ENCODE peak calls at places on chromosomes 6 and 20, in seven cellular contexts. R is mucosa of descending colon, D is brain microvascular endothelial cell, A is right atrium auricular region, W is WTC11, S is astrocyte, O is glutamatergic neuron. Z is an unnamed sample.

GRCh38 chr20:11032611-11033010 is 358.8 kb upstream of the JAG1 start:
- DNase-seq in W (peak), S (no peak), R (no peak), O (no peak), A (no peak), D (no peak), Z (no peak)

GRCh38 chr6:165636415-165637048 is 26.5 kb downstream of the PDE10A start:
- DNase-seq in R (no peak), W (peak), S (peak), A (no peak), D (peak), O (no peak), Z (no peak)

GRCh38 chr6:63635165-63635562 is 438 bp upstream of the PHF3 start:
- DNase-seq in D (no peak), S (peak), R (no peak), W (no peak), A (no peak), O (no peak), Z (no peak)

GRCh38 chr20:5549200-5549599 is 201.0 kb upstream of the SHLD1 start:
- DNase-seq in A (no peak), W (no peak), S (no peak), O (no peak), R (no peak), D (no peak), Z (no peak)

GRCh38 chr6:130655586-130655985 is 171.6 kb upstream of the SMLR1 start:
- DNase-seq in S (peak), D (no peak), A (no peak), R (no peak), O (no peak), W (no peak), Z (no peak)

GRCh38 chr6:36349240-36349639 is 12.6 kb upstream of the BNIP5 start:
- DNase-seq in R (peak), O (no peak), S (no peak), D (no peak), A (no peak), W (no peak), Z (no peak)

GRCh38 chr6:90708410-90708809 is 121.5 kb upstream of the MAP3K7 start:
- DNase-seq in O (no peak), W (no peak), S (no peak), D (no peak), R (no peak), A (no peak), Z (no peak)

GRCh38 chr6:137417411-137417810 is 76.8 kb downstream of the OLIG3 start:
- DNase-seq in W (no peak), R (no peak), S (no peak), D (no peak), O (no peak), A (no peak), Z (no peak)

GRCh38 chr20:44728835-44729342 is 13.7 kb downstream of the CCN5 start:
- DNase-seq in D (peak), A (peak), O (no peak), R (no peak), S (peak), W (peak), Z (no peak)

GRCh38 chr20:45056473-45057148 is 44.3 kb downstream of the KCNS1 start:
- DNase-seq in W (no peak), D (no peak), O (no peak), A (no peak), R (no peak), S (no peak), Z (no peak)

GRCh38 chr6:28336284-28337024 is 506 bp upstream of the ZSCAN31 start:
- DNase-seq in O (no peak), W (no peak), S (peak), D (peak), A (no peak), R (no peak), Z (no peak)

GRCh38 chr20:51345601-51346101 is 196.9 kb downstream of the NFATC2 start:
- DNase-seq in O (no peak), W (no peak), D (no peak), S (peak), A (peak), R (no peak), Z (no peak)

GRCh38 chr6:30988209-30988825 is 4.8 kb downstream of the MUC21 start:
- DNase-seq in O (no peak), D (no peak), R (no peak), W (no peak), A (no peak), S (no peak), Z (no peak)

GRCh38 chr20:34163316-34163715 is 51.3 kb upstream of the EIF2S2 start:
- DNase-seq in R (no peak), A (no peak), S (no peak), O (no peak), D (no peak), W (no peak), Z (no peak)

GRCh38 chr6:56669041-56669440 is 26.4 kb upstream of the DST start:
- DNase-seq in W (no peak), R (no peak), O (no peak), A (no peak), S (no peak), D (no peak), Z (no peak)

GRCh38 chr20:33169176-33169794 is 1.3 kb downstream of the BPIFA2 start:
- DNase-seq in W (peak), R (no peak), O (no peak), D (peak), S (no peak), A (no peak), Z (no peak)

GRCh38 chr6:14775528-14775927 is 470.3 kb upstream of the JARID2 start:
- DNase-seq in S (no peak), D (no peak), W (no peak), R (no peak), O (no peak), A (no peak), Z (no peak)

GRCh38 chr20:6434131-6434530 is 311.3 kb upstream of the FERMT1 start:
- DNase-seq in D (no peak), W (no peak), R (no peak), A (no peak), S (no peak), O (no peak), Z (no peak)

GRCh38 chr6:53659458-53659857 is 6.1 kb downstream of the KLHL31 start:
- DNase-seq in A (no peak), W (no peak), O (no peak), R (no peak), S (no peak), D (no peak), Z (no peak)

GRCh38 chr6:30972816-30973215 is 10.7 kb upstream of the MUC21 start:
- DNase-seq in D (no peak), W (no peak), S (no peak), A (no peak), O (no peak), R (no peak), Z (no peak)

GRCh38 chr20:44097521-44098255 is 89.3 kb downstream of the JPH2 start:
- DNase-seq in A (no peak), R (no peak), S (peak), O (no peak), D (no peak), W (no peak), Z (no peak)

GRCh38 chr6:19925533-19925932 is 88.4 kb downstream of the ID4 start:
- DNase-seq in R (no peak), W (no peak), O (no peak), S (no peak), A (no peak), D (no peak), Z (no peak)

GRCh38 chr6:41711323-41712038 is 23.9 kb downstream of the TFEB start:
- DNase-seq in R (no peak), W (no peak), A (no peak), S (no peak), O (no peak), D (no peak), Z (no peak)

GRCh38 chr6:142011775-142012174 is 121.0 kb upstream of the GJE1 start:
- DNase-seq in W (no peak), O (no peak), A (no peak), R (no peak), D (no peak), S (no peak), Z (no peak)

GRCh38 chr6:97813881-97814280 is 530.9 kb upstream of the MMS22L start:
- DNase-seq in O (peak), R (no peak), W (peak), A (no peak), S (no peak), D (no peak), Z (no peak)

GRCh38 chr6:25220853-25221252 is 58.3 kb upstream of the CARMIL1 start:
- DNase-seq in D (no peak), O (no peak), R (no peak), A (no peak), S (no peak), W (no peak), Z (no peak)

GRCh38 chr6:122198922-122199321 is 200.5 kb upstream of the HSF2 start:
- DNase-seq in A (no peak), W (no peak), O (no peak), S (no peak), R (no peak), D (no peak), Z (no peak)

GRCh38 chr6:44367686-44368085 is 19.8 kb upstream of the CDC5L start:
- DNase-seq in R (no peak), O (no peak), A (no peak), S (no peak), W (no peak), D (no peak), Z (no peak)

GRCh38 chr6:32819729-32820128 is 2.9 kb upstream of the HLA-DOB start:
- DNase-seq in R (no peak), W (no peak), A (no peak), O (no peak), S (peak), D (peak), Z (no peak)

GRCh38 chr20:16761305-16761829 is 13.2 kb downstream of the OTOR start:
- DNase-seq in O (peak), D (peak), R (no peak), A (no peak), W (peak), S (peak), Z (no peak)

GRCh38 chr20:52422574-52423463 is 231.2 kb upstream of the ZFP64 start:
- DNase-seq in A (no peak), S (no peak), D (no peak), R (no peak), O (no peak), W (no peak), Z (no peak)

GRCh38 chr6:20924911-20925543 is 390.8 kb downstream of the CDKAL1 start:
- DNase-seq in D (no peak), O (no peak), W (no peak), A (no peak), R (no peak), S (no peak), Z (no peak)

GRCh38 chr6:18024876-18025275 is 37.4 kb upstream of the KIF13A start:
- DNase-seq in D (no peak), A (no peak), W (no peak), S (no peak), O (no peak), R (no peak), Z (no peak)

GRCh38 chr6:166476061-166476591 is 93.4 kb upstream of the MPC1 start:
- DNase-seq in D (no peak), R (no peak), W (no peak), A (no peak), O (peak), S (no peak), Z (no peak)

GRCh38 chr6:107554918-107555317 is 65.0 kb downstream of the SOBP start:
- DNase-seq in A (no peak), D (no peak), O (no peak), R (no peak), W (no peak), S (no peak), Z (no peak)

GRCh38 chr6:107550906-107551305 is 61.0 kb downstream of the SOBP start:
- DNase-seq in S (no peak), W (no peak), A (no peak), O (no peak), R (no peak), D (no peak), Z (no peak)

GRCh38 chr6:107555449-107555848 is 65.5 kb downstream of the SOBP start:
- DNase-seq in W (no peak), D (no peak), S (no peak), A (no peak), O (peak), R (no peak), Z (no peak)

GRCh38 chr6:107557698-107558097 is 67.8 kb downstream of the SOBP start:
- DNase-seq in S (no peak), W (no peak), O (no peak), R (no peak), D (no peak), A (no peak), Z (no peak)

DNA sequence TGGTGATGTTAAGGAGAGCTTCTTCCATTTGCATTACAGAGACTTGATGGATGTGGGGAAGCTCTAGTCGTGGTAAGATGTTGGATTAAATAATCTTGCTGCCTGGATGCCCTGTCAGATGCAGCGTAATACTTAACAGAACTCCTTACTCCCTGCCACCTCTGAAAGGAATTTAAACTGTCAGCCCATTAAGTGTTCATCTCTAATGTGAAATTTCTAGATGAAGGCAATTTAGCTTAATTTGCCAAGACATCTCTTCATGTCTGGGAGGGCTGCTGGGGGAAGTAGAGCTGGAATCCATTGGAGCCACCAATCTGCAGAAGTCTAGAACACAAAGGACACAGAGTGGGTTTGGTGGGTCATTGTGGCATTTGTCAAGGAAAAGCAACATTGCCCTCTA is 64.4 kb downstream of the SOBP start:
- DNase-seq in D (no peak), S (no peak), R (no peak), A (no peak), O (no peak), W (no peak), Z (no peak)
- TF ChIP-seq CTCF in D (no peak), S (no peak), R (no peak), A (no peak), O (no peak), W (no peak), Z (no peak)

GRCh38 chr20:56995157-56995556 is 271.3 kb downstream of the BMP7 start:
- DNase-seq in W (no peak), D (no peak), O (no peak), A (no peak), S (no peak), R (no peak), Z (no peak)

GRCh38 chr20:56996533-56996932 is 269.9 kb downstream of the BMP7 start:
- DNase-seq in R (no peak), D (no peak), O (no peak), W (no peak), A (no peak), S (no peak), Z (no peak)

GRCh38 chr20:56993020-56993419 is 273.4 kb downstream of the BMP7 start:
- DNase-seq in D (no peak), A (no peak), R (no peak), S (no peak), W (no peak), O (no peak), Z (no peak)

GRCh38 chr20:56994006-56994405 is 272.4 kb downstream of the BMP7 start:
- DNase-seq in D (no peak), S (no peak), R (no peak), O (no peak), W (no peak), A (no peak), Z (no peak)

DNA sequence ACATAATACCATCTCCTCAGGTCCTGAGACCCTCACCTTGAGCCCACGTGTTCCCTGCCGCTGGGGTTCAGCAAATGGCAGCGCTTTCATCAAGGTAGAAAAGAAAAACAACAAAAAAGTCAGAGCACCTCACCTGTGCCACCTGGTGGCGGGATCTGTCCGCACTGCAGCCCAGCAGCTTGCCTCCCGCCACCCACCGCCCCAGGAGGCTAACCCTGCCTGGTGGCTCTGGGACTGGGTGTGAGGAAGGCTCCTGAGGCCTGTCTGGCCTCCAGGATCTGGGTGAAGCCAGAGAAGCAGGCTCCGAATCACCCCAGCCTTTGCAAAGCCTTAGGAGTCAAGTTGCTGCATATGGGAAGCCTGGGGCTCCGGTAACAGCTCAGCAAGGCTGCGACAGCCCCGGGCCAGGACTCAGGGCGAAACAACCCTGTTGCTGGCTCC is 270.8 kb downstream of the BMP7 start:
- DNase-seq in D (no peak), S (no peak), R (no peak), A (no peak), O (peak), W (peak), Z (no peak)
- TF ChIP-seq CTCF in D (peak), S (peak), R (no peak), A (peak), O (peak), W (peak), Z (no peak)

GRCh38 chr6:69179681-69180080 is 544.6 kb downstream of the ADGRB3 start:
- DNase-seq in D (no peak), S (no peak), R (no peak), O (no peak), W (no peak), A (no peak), Z (no peak)
- TF ChIP-seq CTCF in D (peak), S (no peak), R (no peak), O (no peak), W (no peak), A (no peak), Z (no peak)

GRCh38 chr6:159311618-159312017 is 142.4 kb downstream of the FNDC1 start:
- DNase-seq in A (no peak), R (no peak), S (no peak), D (no peak), W (no peak), O (no peak), Z (no peak)
- TF ChIP-seq CTCF in A (peak), R (no peak), S (no peak), D (no peak), W (no peak), O (peak), Z (no peak)

DNA sequence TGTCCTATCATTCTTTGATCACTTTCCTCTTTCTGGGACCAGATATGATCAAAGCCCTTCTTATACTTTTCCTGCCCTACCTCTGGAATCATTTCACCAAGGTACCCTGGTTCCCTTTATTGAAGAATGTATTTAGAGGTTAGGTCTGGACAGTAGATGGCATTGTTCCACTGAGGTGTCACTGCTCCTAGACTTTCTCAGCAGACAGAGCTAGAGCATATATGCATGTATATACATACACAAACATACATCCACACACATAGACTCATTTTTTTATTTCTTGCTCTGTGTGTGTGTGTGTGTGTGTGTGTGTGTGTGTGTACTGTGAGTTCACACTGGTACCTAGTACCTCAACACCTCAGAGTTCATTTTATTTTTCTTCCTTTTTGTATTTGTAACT is 40.9 kb downstream of the PTPRA start:
- DNase-seq in W (no peak), S (no peak), A (no peak), D (peak), O (no peak), R (no peak), Z (no peak)
- TF ChIP-seq CTCF in W (no peak), S (no peak), A (no peak), D (peak), O (no peak), R (no peak), Z (no peak)

GRCh38 chr20:25507385-25508082 is 77.8 kb downstream of the NINL start:
- DNase-seq in W (no peak), O (no peak), S (no peak), A (no peak), R (no peak), D (no peak), Z (no peak)
- TF ChIP-seq CTCF in W (no peak), O (no peak), S (no peak), A (no peak), R (no peak), D (no peak), Z (no peak)